ENCODE peak calls at places on chromosomes 4 and X, in five cellular contexts. One of them, this sample, is unnamed.
A peak's percentile ranks its signal among the peaks of the same experiment; 100 is the strongest.

GRCh38 chrX:19017271-19017670 is 33.4 kb upstream of the PHKA2 start:
- DNase-seq in fibroblast of mammary gland: peak; percentile 33
- DNase-seq in SK-N-DZ: peak; percentile 16
- DNase-seq in T-helper 2 cell: no peak
- DNase-seq in EL: peak; percentile 28
- DNase-seq in this sample: peak; percentile 78

GRCh38 chr4:165367040-165367439 is 11.8 kb upstream of the CPE start:
- DNase-seq in fibroblast of mammary gland: no peak
- DNase-seq in SK-N-DZ: no peak
- DNase-seq in T-helper 2 cell: no peak
- DNase-seq in EL: no peak
- DNase-seq in this sample: no peak

GRCh38 chr4:180380733-180381132 is 1862.5 kb upstream of the TENM3 start:
- DNase-seq in fibroblast of mammary gland: peak; percentile 81
- DNase-seq in SK-N-DZ: no peak
- DNase-seq in T-helper 2 cell: no peak
- DNase-seq in EL: no peak
- DNase-seq in this sample: no peak

GRCh38 chr4:170139764-170140163 is 50.0 kb upstream of the AADAT start:
- DNase-seq in fibroblast of mammary gland: peak; percentile 79
- DNase-seq in SK-N-DZ: no peak
- DNase-seq in T-helper 2 cell: no peak
- DNase-seq in EL: peak; percentile 75
- DNase-seq in this sample: no peak

GRCh38 chr4:791866-792630 is 33.9 kb downstream of the CPLX1 start:
- DNase-seq in fibroblast of mammary gland: no peak
- DNase-seq in SK-N-DZ: no peak
- DNase-seq in T-helper 2 cell: no peak
- DNase-seq in EL: peak; percentile 29
- DNase-seq in this sample: no peak

GRCh38 chr4:171846232-171846631 is 33.0 kb downstream of the GALNTL6 start:
- DNase-seq in fibroblast of mammary gland: peak; percentile 40
- DNase-seq in SK-N-DZ: peak; percentile 14
- DNase-seq in T-helper 2 cell: no peak
- DNase-seq in EL: peak; percentile 57
- DNase-seq in this sample: peak; percentile 77

GRCh38 chr4:386708-387105 is 49.1 kb downstream of the ZNF141 start:
- DNase-seq in fibroblast of mammary gland: no peak
- DNase-seq in SK-N-DZ: no peak
- DNase-seq in T-helper 2 cell: no peak
- DNase-seq in EL: no peak
- DNase-seq in this sample: no peak

GRCh38 chr4:151624606-151625565 is 135.9 kb downstream of the GATB start:
- DNase-seq in fibroblast of mammary gland: no peak
- DNase-seq in SK-N-DZ: no peak
- DNase-seq in T-helper 2 cell: no peak
- DNase-seq in EL: no peak
- DNase-seq in this sample: no peak

GRCh38 chr4:53905281-53905934 is 159.0 kb downstream of the CHIC2 start:
- DNase-seq in fibroblast of mammary gland: no peak
- DNase-seq in SK-N-DZ: no peak
- DNase-seq in T-helper 2 cell: no peak
- DNase-seq in EL: no peak
- DNase-seq in this sample: no peak

GRCh38 chr4:56909083-56909981 is 1.6 kb downstream of the REST start:
- DNase-seq in fibroblast of mammary gland: peak; percentile 49
- DNase-seq in SK-N-DZ: peak; percentile 16
- DNase-seq in T-helper 2 cell: peak; percentile 3
- DNase-seq in EL: peak; percentile 67
- DNase-seq in this sample: peak; percentile 27

This sample was measured in NCI-H82.